ENCODE peak calls at places on chromosomes 2 and 18, in five cellular contexts. P, U, V, F and G are unnamed samples.

GRCh38 chr2:104432401-104432800 is 421.5 kb upstream of the POU3F3 start:
- DNase-seq in P (no peak), U (no peak), V (no peak), F (no peak), G (no peak)

GRCh38 chr2:70385966-70386595 is 84.2 kb upstream of the FAM136A start:
- DNase-seq in P (no peak), U (no peak), V (no peak), F (no peak), G (no peak)

GRCh38 chr2:16774980-16775963 is 109.6 kb upstream of the CYRIA start:
- DNase-seq in P (no peak), U (peak), V (no peak), F (no peak), G (peak)

GRCh38 chr18:26459884-26460283 is 88.5 kb downstream of the KCTD1 start:
- DNase-seq in P (no peak), U (no peak), V (no peak), F (no peak), G (no peak)

GRCh38 chr2:239970004-239970623 is 55.0 kb downstream of the NDUFA10 start:
- DNase-seq in P (no peak), U (no peak), V (no peak), F (no peak), G (no peak)

GRCh38 chr18:8807502-8807833 is 102.1 kb downstream of the MTCL1 start:
- DNase-seq in P (no peak), U (no peak), V (no peak), F (no peak), G (no peak)

GRCh38 chr2:127181851-127182250 is 38.2 kb downstream of the CYP27C1 start:
- DNase-seq in P (no peak), U (no peak), V (no peak), F (no peak), G (no peak)

GRCh38 chr2:24919100-24919976 is 699 bp downstream of the ADCY3 start:
- DNase-seq in P (peak), U (peak), V (peak), F (no peak), G (peak)

GRCh38 chr18:10444314-10445006 is 10.0 kb upstream of the APCDD1 start:
- DNase-seq in P (no peak), U (peak), V (no peak), F (no peak), G (no peak)

GRCh38 chr18:57208056-57208455 is 61.2 kb downstream of the BOD1L2 start:
- DNase-seq in P (peak), U (no peak), V (no peak), F (no peak), G (no peak)

GRCh38 chr2:8257502-8257901 is 424.4 kb upstream of the ID2 start:
- DNase-seq in P (no peak), U (no peak), V (no peak), F (no peak), G (no peak)

GRCh38 chr2:119178811-119179601 is 20.5 kb upstream of the C1QL2 start:
- DNase-seq in P (peak), U (no peak), V (no peak), F (no peak), G (no peak)

DNA sequence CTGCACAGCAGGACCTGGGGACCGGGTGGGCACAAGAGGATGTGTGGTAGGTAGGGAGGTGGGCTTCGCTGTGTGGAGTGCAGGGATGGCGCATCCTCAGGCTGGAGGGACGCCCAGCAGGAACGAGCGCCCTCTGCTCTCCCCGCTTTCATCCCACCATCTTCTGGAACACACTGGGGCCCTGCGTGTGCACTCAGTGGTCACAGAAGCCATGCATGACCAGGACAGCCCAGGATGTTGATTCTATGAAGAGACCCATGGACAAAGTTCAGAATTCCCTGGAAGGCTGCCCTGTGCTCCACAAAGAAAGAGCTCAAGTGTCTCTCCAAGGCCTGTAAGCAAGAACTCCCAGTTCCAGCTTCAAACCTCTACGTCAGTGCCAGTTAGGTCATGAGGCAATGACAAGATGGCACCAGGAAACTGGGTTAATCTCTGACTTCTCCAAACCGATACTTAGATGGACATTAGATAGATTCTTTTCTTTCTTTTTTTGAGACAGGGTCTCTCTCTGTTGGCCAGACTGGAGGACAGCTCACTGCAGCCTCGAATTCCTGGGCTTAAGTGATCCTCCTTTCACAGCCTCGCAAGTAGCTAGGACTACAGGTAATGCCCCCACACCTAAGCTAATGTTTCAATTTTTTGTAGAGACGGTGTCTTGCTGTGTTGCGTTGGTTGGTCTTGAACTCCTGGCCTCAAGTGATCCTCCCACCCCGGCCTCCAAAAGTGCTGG is 3.4 kb downstream of the SLC66A2 start:
- DNase-seq in P (no peak), U (no peak), V (no peak), F (no peak), G (no peak)
- TF ChIP-seq CTCF in P (no peak), U (no peak), V (no peak), F (no peak), G (no peak)

GRCh38 chr2:189763908-189764661 is 1.5 kb upstream of the OSGEPL1 start:
- DNase-seq in P (no peak), U (peak), V (no peak), F (no peak), G (no peak)
- TF ChIP-seq CTCF in P (no peak), U (no peak), V (no peak), F (no peak), G (no peak)

GRCh38 chr2:235556086-235556485 is 62.2 kb downstream of the AGAP1 start:
- DNase-seq in P (no peak), U (no peak), V (no peak), F (no peak), G (no peak)
- TF ChIP-seq CTCF in P (no peak), U (no peak), V (no peak), F (no peak), G (no peak)

DNA sequence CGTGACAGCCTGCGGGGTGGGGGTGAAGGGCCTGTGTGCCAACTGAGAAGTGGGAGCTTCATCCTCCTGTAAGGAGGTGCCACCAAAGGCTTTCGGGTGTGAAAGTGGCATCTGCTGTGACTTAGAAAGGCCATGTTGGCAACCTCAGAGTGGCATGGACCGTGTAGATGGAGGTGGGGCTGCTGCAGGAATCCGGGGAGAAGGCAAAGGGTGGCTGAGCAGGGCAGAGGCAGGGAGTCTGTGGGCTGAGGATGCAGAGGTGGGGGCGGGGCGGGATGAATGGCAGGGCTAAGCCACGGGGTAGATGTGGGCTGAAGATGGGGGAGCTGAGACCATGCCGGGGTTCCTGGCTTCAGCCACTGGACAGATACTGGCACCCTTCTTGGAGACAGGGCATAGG is 28.2 kb downstream of the TOGARAM2 start:
- DNase-seq in P (no peak), U (no peak), V (no peak), F (no peak), G (no peak)
- TF ChIP-seq CTCF in P (no peak), U (no peak), V (no peak), F (no peak), G (no peak)

GRCh38 chr18:49892148-49892924 is 79.0 kb upstream of the ACAA2 start:
- DNase-seq in P (no peak), U (no peak), V (no peak), F (peak), G (no peak)

GRCh38 chr18:49884465-49884864 is 71.1 kb upstream of the ACAA2 start:
- DNase-seq in P (no peak), U (no peak), V (no peak), F (no peak), G (no peak)

GRCh38 chr18:49884959-49885358 is 71.6 kb upstream of the ACAA2 start:
- DNase-seq in P (no peak), U (no peak), V (no peak), F (no peak), G (no peak)

GRCh38 chr18:49890041-49890440 is 76.7 kb upstream of the ACAA2 start:
- DNase-seq in P (no peak), U (no peak), V (no peak), F (no peak), G (no peak)

DNA sequence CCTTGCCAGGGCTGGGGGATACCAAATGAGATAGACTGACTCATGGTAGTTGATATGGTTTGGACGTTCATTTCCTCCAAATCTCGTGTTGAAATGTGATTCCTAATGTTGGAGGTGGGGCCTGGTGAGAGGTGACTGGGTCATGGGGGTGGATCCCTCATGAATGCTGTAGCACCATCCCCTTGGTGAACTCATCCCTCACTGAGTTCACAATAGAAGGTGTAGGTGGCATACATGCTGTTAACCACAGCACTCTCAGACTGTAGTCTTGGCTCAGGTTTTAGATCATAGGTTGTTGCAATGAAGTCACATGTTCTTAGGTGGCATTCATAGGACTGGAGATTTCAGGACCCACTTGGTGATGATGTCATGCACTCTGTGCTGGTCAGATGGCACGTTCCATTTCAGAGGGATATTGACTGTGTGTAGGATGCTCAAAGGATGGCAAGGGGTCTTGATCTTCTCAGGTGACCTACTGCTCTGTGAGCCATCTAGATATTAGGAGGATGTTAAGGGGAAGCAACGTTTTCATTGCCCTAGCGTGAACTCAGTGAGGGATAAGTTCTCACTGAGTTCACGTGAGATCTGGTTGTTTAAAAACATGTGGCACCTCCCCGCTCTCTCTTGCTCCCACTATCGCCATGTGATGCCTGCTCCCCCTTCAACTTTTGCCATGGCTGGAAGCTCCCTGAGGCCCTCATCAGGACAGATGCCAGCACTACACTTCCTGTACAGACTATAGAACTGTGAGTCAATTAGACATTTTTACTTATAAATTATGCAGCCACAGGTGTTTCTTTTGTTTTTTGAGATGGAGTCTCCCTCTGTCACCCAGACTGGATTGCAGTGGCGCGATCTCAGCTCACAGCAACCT is 73.8 kb upstream of the ACAA2 start:
- DNase-seq in P (no peak), U (no peak), V (no peak), F (peak), G (peak)
- TF ChIP-seq CTCF in P (no peak), U (no peak), V (no peak), F (peak), G (no peak)

GRCh38 chr18:11741505-11742145 is 52.6 kb downstream of the GNAL start:
- DNase-seq in P (peak), U (no peak), V (no peak), F (peak), G (no peak)
- TF ChIP-seq CTCF in P (peak), U (peak), V (peak), F (peak), G (peak)

GRCh38 chr2:218952160-218952559 is 7.3 kb upstream of the CDK5R2 start:
- DNase-seq in P (no peak), U (no peak), V (no peak), F (no peak), G (no peak)

GRCh38 chr2:218957685-218958084 is 1.8 kb upstream of the CDK5R2 start:
- DNase-seq in P (no peak), U (no peak), V (no peak), F (no peak), G (no peak)

GRCh38 chr2:218956039-218956438 is 3.4 kb upstream of the CDK5R2 start:
- DNase-seq in P (no peak), U (no peak), V (no peak), F (no peak), G (no peak)

GRCh38 chr2:218954541-218955300 is 4.7 kb upstream of the CDK5R2 start:
- DNase-seq in P (no peak), U (no peak), V (no peak), F (no peak), G (no peak)

GRCh38 chr2:218953366-218953954 is 6.0 kb upstream of the CDK5R2 start:
- DNase-seq in P (no peak), U (no peak), V (no peak), F (no peak), G (no peak)
- TF ChIP-seq CTCF in P (no peak), U (no peak), V (no peak), F (peak), G (no peak)

GRCh38 chr2:13650586-13651180 is 933.9 kb downstream of the TRIB2 start:
- DNase-seq in P (no peak), U (peak), V (no peak), F (no peak), G (no peak)
- TF ChIP-seq CTCF in P (no peak), U (peak), V (no peak), F (no peak), G (no peak)

GRCh38 chr18:55346387-55346786 is 241.6 kb downstream of the TCF4 start:
- DNase-seq in P (no peak), U (no peak), V (no peak), F (no peak), G (no peak)

GRCh38 chr18:55349685-55350084 is 238.3 kb downstream of the TCF4 start:
- DNase-seq in P (no peak), U (no peak), V (no peak), F (no peak), G (no peak)

GRCh38 chr18:55345103-55345950 is 242.7 kb downstream of the TCF4 start:
- DNase-seq in P (no peak), U (no peak), V (no peak), F (no peak), G (no peak)

GRCh38 chr18:55343396-55344073 is 244.5 kb downstream of the TCF4 start:
- DNase-seq in P (no peak), U (peak), V (no peak), F (no peak), G (no peak)

GRCh38 chr18:55346961-55347740 is 240.8 kb downstream of the TCF4 start:
- DNase-seq in P (no peak), U (no peak), V (no peak), F (no peak), G (no peak)
- TF ChIP-seq CTCF in P (no peak), U (no peak), V (no peak), F (no peak), G (no peak)

GRCh38 chr18:7565677-7566076 is 1.4 kb upstream of the PTPRM start:
- DNase-seq in P (no peak), U (no peak), V (no peak), F (no peak), G (no peak)

GRCh38 chr18:7566587-7567486 is at the start of gene PTPRM:
- DNase-seq in P (peak), U (peak), V (no peak), F (peak), G (peak)

GRCh38 chr18:7568426-7568825 is 1.3 kb downstream of the PTPRM start:
- DNase-seq in P (peak), U (peak), V (no peak), F (no peak), G (peak)

GRCh38 chr18:7566244-7566586 is 901 bp upstream of the PTPRM start:
- DNase-seq in P (no peak), U (no peak), V (no peak), F (no peak), G (no peak)

GRCh38 chr18:7567487-7568425 is 640 bp downstream of the PTPRM start:
- DNase-seq in P (peak), U (peak), V (no peak), F (no peak), G (peak)
- TF ChIP-seq CTCF in P (peak), U (no peak), V (no peak), F (no peak), G (no peak)